ENCODE peak calls at places on chromosome 3, in four cellular contexts. A is body of pancreas, E is choroid plexus epithelial cell, F is HL-60. K is an unnamed sample.

GRCh38 chr3:113783463-113783862 is 36.6 kb downstream of the ATP6V1A start:
- DNase-seq in E (peak; percentile 99), F (peak; percentile 13), A (no peak), K (peak; percentile 97)

GRCh38 chr3:9362731-9363530 is at the start of gene THUMPD3:
- DNase-seq in A (peak; percentile 92), F (peak; percentile 96), E (peak; percentile 93), K (peak; percentile 61)

GRCh38 chr3:48004694-48005093 is 11.5 kb downstream of the MAP4 start:
- DNase-seq in F (no peak), A (no peak), E (no peak), K (no peak)

GRCh38 chr3:46713048-46713897 is 4.4 kb downstream of the PRSS50 start:
- DNase-seq in F (no peak), A (no peak), E (no peak), K (no peak)

GRCh38 chr3:168847293-168847883 is 751.7 kb upstream of the GOLIM4 start:
- DNase-seq in F (no peak), E (peak; percentile 69), A (peak; percentile 13), K (no peak)

GRCh38 chr3:58120075-58120812 is 90.5 kb downstream of the DNASE1L3 start:
- DNase-seq in F (peak; percentile 60), A (peak; percentile 77), E (peak; percentile 58), K (no peak)

GRCh38 chr3:138946554-138947302 is at the start of the genes FOXL2 and FOXL2NB:
- DNase-seq in F (no peak), A (peak; percentile 34), E (peak; percentile 70), K (no peak)

GRCh38 chr3:113264249-113264648 is 52.9 kb downstream of the BOC start:
- DNase-seq in F (no peak), E (no peak), A (peak; percentile 61), K (no peak)

GRCh38 chr3:171072432-171072831 is 45.9 kb upstream of the SLC2A2 start:
- DNase-seq in F (no peak), E (no peak), A (no peak), K (no peak)

GRCh38 chr3:14452676-14453367 is 50.4 kb downstream of the SLC6A6 start:
- DNase-seq in E (peak; percentile 98), A (peak; percentile 82), F (no peak), K (peak; percentile 98)

DNA sequence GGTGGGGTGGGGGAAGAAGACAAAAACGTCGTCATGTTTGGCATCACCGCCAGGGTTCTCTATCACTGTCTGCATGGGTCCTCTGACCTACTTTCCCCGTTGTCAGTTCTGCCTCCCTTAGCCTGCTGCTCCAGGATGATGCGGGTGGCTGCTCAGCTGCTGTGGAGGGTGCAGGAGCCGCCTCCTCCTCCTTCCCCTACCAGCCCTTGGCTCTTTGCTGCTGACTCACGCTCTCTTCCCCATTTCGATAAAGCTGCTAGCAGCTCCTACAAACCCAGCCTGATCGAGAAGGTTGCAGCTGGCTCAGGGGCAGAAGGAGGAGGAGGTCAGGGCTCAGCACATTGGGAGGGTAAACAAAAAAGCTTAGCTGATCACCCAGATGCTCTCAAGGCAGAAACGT is 49.5 kb upstream of the SEC13 start:
- DNase-seq in E (peak; percentile 60), F (peak; percentile 91), A (no peak), K (no peak)
- TF ChIP-seq CTCF in E (no peak), F (no peak), A (no peak), K (no peak)

GRCh38 chr3:167773584-167773983 is 38.1 kb downstream of the SERPINI1 start:
- DNase-seq in A (no peak), F (no peak), E (no peak), K (no peak)
- H3K4me3 ChIP-seq in A (no peak overlapping the region), F (no peak overlapping the region), E (no peak overlapping the region), K (no peak overlapping the region)

GRCh38 chr3:36814776-36815175 is 50.4 kb upstream of the DCLK3 start:
- DNase-seq in E (peak; percentile 8), F (no peak), A (no peak), K (no peak)
- TF ChIP-seq CTCF in E (peak; percentile 48), F (no peak), A (no peak), K (peak; percentile 28)

DNA sequence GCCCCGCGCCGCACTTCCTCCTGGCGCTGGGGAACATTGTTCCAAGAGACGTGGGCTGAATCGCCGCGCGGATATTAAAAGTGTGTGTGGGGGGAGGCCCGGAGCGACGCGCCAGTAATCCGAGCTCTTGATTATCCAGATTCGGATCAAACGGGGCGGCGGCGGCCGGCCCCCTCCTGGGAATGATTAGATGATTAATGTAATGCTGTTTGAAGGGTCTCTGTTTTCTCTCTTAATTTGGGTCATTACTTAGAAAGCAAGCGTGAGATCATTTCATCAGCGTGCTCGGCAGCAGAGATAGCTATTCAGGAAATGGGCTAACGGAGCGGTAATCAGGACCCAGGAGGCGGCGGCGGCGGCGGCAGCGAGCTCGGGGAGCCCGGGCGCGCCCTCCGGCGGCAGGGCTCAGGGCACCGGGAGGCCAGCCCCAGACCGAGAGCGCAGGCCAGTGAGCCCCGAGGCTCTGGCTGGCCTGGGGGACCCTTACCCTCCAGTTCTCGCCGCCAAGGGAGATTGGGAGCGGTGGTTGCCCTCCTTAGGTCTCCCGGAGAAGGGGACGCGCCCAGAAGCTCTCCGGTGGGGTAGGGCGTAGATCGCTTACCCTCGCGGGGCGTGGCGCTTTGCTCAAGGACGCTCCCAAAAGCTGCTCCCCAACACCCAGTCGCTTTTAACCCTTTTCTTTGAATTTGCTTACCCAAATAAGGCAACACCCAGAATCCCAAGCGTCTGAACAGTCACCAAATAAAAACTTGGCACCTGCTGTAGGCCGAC is 4.5 kb downstream of the FEZF2 start:
- DNase-seq in E (no peak), A (no peak), F (no peak), K (no peak)
- H3K4me3 ChIP-seq in E (no peak overlapping the region), A (no peak overlapping the region), F (no peak overlapping the region), K (no peak overlapping the region)

GRCh38 chr3:43484926-43485488 is 136.8 kb downstream of the ANO10 start:
- DNase-seq in E (no peak), F (no peak), A (no peak), K (no peak)
- TF ChIP-seq CTCF in E (no peak), F (no peak), A (no peak), K (no peak)